ENCODE peak calls at places on chromosomes 5 and 9, in four cellular contexts. R, U, L and O are unnamed samples.

GRCh38 chr9:96064838-96065481 is 189.5 kb downstream of the ERCC6L2 start:
- DNase-seq in L (no peak), U (no peak), R (no peak), O (no peak)

GRCh38 chr5:181243521-181244307 is at the start of gene RACK1:
- DNase-seq in U (peak), L (peak), R (no peak), O (peak)

GRCh38 chr9:131398204-131398603 is 4.3 kb downstream of the PRRC2B start:
- DNase-seq in U (no peak), L (peak), R (no peak), O (no peak)

GRCh38 chr5:122972877-122973276 is 63.6 kb downstream of the PPIC start:
- DNase-seq in L (no peak), U (no peak), R (no peak), O (no peak)

GRCh38 chr9:136012651-136013050 is 51.5 kb upstream of the UBAC1 start:
- DNase-seq in U (peak), L (no peak), R (no peak), O (no peak)

GRCh38 chr9:137089232-137089947 is 2.6 kb downstream of the MAN1B1 start:
- DNase-seq in L (no peak), R (no peak), U (no peak), O (no peak)

GRCh38 chr5:65142511-65143011 is 339.2 kb downstream of the ADAMTS6 start:
- DNase-seq in L (no peak), R (no peak), U (no peak), O (no peak)

GRCh38 chr9:72477862-72478564 is 43.4 kb upstream of the TMC1 start:
- DNase-seq in L (no peak), U (no peak), R (no peak), O (no peak)

GRCh38 chr5:32461441-32462120 is 17.0 kb upstream of the ZFR start:
- DNase-seq in U (no peak), R (no peak), L (no peak), O (no peak)

GRCh38 chr5:54021413-54022155 is 288.8 kb downstream of the ARL15 start:
- DNase-seq in R (no peak), U (no peak), L (no peak), O (no peak)

GRCh38 chr9:115404311-115404710 is 286.4 kb upstream of the TNC start:
- DNase-seq in L (no peak), R (no peak), U (no peak), O (no peak)

GRCh38 chr5:136147632-136148031 is 15.0 kb downstream of the SMAD5 start:
- DNase-seq in R (no peak), U (no peak), L (no peak), O (no peak)

GRCh38 chr9:98971168-98971914 is 27.6 kb downstream of the COL15A1 start:
- DNase-seq in R (no peak), L (no peak), U (no peak), O (peak)

GRCh38 chr5:14101922-14102321 is 41.2 kb upstream of the TRIO start:
- DNase-seq in L (no peak), R (no peak), U (no peak), O (no peak)

GRCh38 chr5:8845316-8845715 is 700.6 kb downstream of the SEMA5A start:
- DNase-seq in U (no peak), L (no peak), R (no peak), O (no peak)

GRCh38 chr9:8857330-8858249 is 1058.0 kb upstream of the DMAC1 start:
- DNase-seq in U (peak), L (no peak), R (no peak), O (peak)

GRCh38 chr5:35274839-35275509 is 44.7 kb upstream of the PRLR start:
- DNase-seq in U (no peak), L (no peak), R (no peak), O (no peak)

GRCh38 chr5:92527311-92528078 is 1053.5 kb downstream of the NR2F1-AS1 start:
- DNase-seq in R (no peak), L (no peak), U (no peak), O (no peak)

GRCh38 chr9:72038408-72038807 is 22.0 kb downstream of the C9orf57 start:
- DNase-seq in R (no peak), L (no peak), U (no peak), O (no peak)

GRCh38 chr9:123401879-123402513 is 46.0 kb downstream of the CRB2 start:
- DNase-seq in U (no peak), R (no peak), L (no peak), O (no peak)

GRCh38 chr9:110251212-110251611 is 5.1 kb downstream of the TXN start:
- DNase-seq in U (no peak), L (no peak), R (no peak), O (no peak)

GRCh38 chr5:67673180-67673579 is 476.6 kb upstream of the CD180 start:
- DNase-seq in U (no peak), R (no peak), L (no peak), O (no peak)

GRCh38 chr9:15231788-15232635 is 75.0 kb downstream of the TTC39B start:
- DNase-seq in R (no peak), L (no peak), U (no peak), O (no peak)

GRCh38 chr5:92391-93220 is 638 bp downstream of the PLEKHG4B start:
- DNase-seq in L (no peak), U (no peak), R (no peak), O (no peak)

GRCh38 chr9:6412572-6413364 is at the start of gene UHRF2:
- DNase-seq in U (peak), R (peak), L (peak), O (peak)

GRCh38 chr5:111389390-111390082 is 122.8 kb downstream of the STARD4 start:
- DNase-seq in L (no peak), U (no peak), R (no peak), O (no peak)

GRCh38 chr5:73120222-73121108 is at the start of gene TMEM171:
- DNase-seq in L (no peak), U (no peak), R (no peak), O (no peak)

GRCh38 chr5:178766936-178767912 is 36.8 kb upstream of the ZNF354A start:
- DNase-seq in L (no peak), R (no peak), U (peak), O (no peak)

GRCh38 chr5:129554134-129554904 is 94.2 kb downstream of the ADAMTS19 start:
- DNase-seq in U (no peak), R (no peak), L (no peak), O (no peak)

GRCh38 chr5:124949862-124950261 is 203.4 kb upstream of the ZNF608 start:
- DNase-seq in R (no peak), U (no peak), L (peak), O (peak)

GRCh38 chr5:78602400-78602799 is 46.2 kb downstream of the LHFPL2 start:
- DNase-seq in U (no peak), L (no peak), R (no peak), O (no peak)

GRCh38 chr5:180777475-180777874 is 25.1 kb downstream of the MGAT1 start:
- DNase-seq in U (no peak), L (no peak), R (no peak), O (no peak)

GRCh38 chr9:79776581-79776980 is 204.8 kb downstream of the TLE4 start:
- DNase-seq in L (no peak), U (no peak), R (no peak), O (no peak)

GRCh38 chr9:71721786-71722295 is 46.5 kb downstream of the CEMIP2 start:
- DNase-seq in R (no peak), U (no peak), L (no peak), O (no peak)

GRCh38 chr9:127871531-127871930 is 5.9 kb downstream of the AK1 start:
- DNase-seq in L (no peak), R (no peak), U (no peak), O (no peak)

GRCh38 chr5:96384353-96384752 is 48.7 kb downstream of the PCSK1 start:
- DNase-seq in L (peak), R (no peak), U (no peak), O (no peak)

GRCh38 chr9:72278959-72279358 is 86.0 kb downstream of the ZFAND5 start:
- DNase-seq in L (no peak), R (no peak), U (no peak), O (no peak)

GRCh38 chr9:34458967-34459355 is 356 bp downstream of the DNAI1 start:
- DNase-seq in R (no peak), U (peak), L (no peak), O (no peak)

GRCh38 chr9:3205421-3206095 is 320.2 kb downstream of the RFX3 start:
- DNase-seq in U (no peak), L (no peak), R (no peak), O (no peak)

DNA sequence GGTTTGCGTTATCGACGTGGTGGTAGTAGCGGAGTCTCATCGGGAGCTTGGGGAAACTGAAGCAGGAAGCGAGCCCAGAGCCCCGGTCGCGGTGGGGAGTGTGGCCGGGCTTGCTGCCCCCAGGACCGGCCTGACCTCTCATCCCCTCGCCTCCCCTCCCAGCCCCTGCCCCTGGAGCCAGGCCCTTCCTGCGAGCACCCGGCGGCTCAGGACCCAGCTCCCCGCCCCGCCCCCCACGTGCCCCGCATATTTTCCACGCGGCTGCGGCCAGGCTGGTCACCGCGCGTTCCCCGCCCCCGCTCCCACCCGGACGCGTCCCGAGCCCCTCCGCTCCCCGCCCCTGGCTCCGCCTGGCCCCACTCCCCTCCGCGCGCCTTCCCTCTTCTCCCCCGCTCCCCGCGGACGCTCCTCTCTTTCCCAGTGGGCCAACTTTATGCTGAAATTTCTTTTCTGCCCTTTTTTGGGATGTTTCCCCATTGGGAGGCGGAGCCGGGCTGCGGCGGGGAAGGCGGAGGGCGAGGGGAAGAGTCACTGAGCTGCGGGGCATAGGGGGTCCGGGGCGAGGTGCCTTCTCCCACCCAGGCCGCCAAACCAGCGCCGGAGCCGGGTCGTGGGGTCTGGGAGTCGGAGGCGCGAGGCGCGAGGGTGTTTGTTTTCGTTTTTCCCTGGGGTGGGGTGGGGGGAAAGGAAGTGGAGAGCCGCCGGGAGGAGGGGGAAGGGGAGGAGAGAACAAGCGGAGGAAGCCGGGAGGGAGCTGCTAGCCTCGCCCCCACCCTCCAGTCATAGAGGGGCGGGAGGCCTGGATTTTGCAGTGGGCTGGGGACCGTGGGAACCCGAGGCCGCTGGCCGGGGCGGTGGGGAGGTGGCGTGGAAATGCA is 961 bp upstream of the TPM2 start:
- DNase-seq in R (no peak), L (peak), U (peak), O (peak)
- TF ChIP-seq POLR2A in R (no peak), L (peak), U (peak), O (peak)

GRCh38 chr5:126594676-126595485 is at the start of gene ALDH7A1:
- DNase-seq in L (peak), U (peak), R (peak), O (peak)
- TF ChIP-seq POLR2A in L (no peak), U (no peak), R (no peak), O (peak)

GRCh38 chr5:112976432-112977309 is at the start of gene DCP2:
- DNase-seq in U (peak), L (peak), R (peak), O (peak)
- TF ChIP-seq POLR2A in U (peak), L (peak), R (no peak), O (peak)

GRCh38 chr5:126776499-126777256 is at the start of gene LMNB1:
- DNase-seq in R (peak), U (peak), L (peak), O (peak)
- TF ChIP-seq POLR2A in R (no peak), U (no peak), L (no peak), O (no peak)

DNA sequence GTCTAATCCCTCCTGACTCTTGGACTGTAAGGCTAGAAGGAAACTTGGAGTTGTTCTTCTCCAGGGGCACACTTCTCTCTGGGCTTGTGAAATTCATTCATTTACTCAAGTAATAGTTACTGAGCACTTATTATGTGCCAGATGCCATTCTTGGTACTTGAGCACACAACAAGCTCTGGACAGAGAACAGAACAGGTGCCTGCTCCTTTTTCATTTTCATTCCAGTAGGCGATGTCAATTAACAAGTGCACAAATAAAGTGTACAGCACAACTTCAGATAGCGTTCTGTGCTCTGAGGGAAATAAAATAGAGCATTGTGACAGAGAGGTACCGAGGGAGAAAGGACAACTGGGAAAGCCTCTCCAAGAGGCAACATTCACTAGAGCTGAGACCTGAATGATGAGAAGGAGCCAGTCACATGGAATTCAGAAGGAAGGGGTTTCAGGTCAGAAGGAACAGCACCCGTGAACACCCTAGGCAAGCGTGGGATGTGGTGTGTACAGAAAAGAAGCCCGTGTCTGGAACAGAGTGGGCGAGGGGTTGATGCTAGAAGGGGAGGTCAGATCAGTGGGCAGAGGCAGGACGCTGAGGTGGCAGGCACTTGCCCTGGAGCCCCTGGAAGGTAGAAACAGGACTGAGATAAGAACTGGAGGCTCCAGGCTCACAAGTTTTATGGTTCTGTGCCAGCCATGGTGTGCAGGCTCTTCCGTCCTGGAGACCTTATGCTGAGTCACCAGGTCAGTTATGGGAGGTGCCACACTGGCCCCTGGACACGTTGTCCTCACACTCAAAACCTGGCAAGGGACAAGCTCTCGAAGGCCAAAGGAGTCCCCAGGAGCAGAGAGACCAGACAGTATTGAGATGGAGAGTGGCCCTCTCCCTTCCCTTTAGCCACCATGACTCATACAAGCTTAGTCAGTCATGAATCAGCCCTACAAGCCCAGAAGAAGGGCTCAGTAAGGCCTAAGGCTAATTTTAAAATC is 7.2 kb upstream of the ABLIM3 start:
- DNase-seq in L (peak), U (no peak), R (no peak), O (peak)
- TF ChIP-seq POLR2A in L (no peak), U (no peak), R (no peak), O (no peak)